ENCODE peak calls at places on chromosomes 2 and 18, in eight cellular contexts. One of them, this sample, is unnamed.

GRCh38 chr2:213846856-213847255 is 562.6 kb downstream of the SPAG16 start:
- DNase-seq in fibroblast of mammary gland: peak; percentile 22
- DNase-seq in SW480: no peak
- DNase-seq in M059J: peak; percentile 42
- DNase-seq in RCC 7860: no peak
- DNase-seq in NCI-H2081: no peak
- DNase-seq in stomach: no peak
- DNase-seq in stimulated activated CD4-positive, alpha-beta T cell treated with anti-CD3 and anti-CD28 coated beads, Interleukin-1b, Interleukin-23, amount 100 ng/mL, for 24 hours: no peak
- DNase-seq in this sample: no peak

GRCh38 chr2:28399289-28399688 is 6.6 kb downstream of the FOSL2 start:
- DNase-seq in fibroblast of mammary gland: no peak
- DNase-seq in SW480: no peak
- DNase-seq in M059J: no peak
- DNase-seq in RCC 7860: no peak
- DNase-seq in NCI-H2081: no peak
- DNase-seq in stomach: no peak
- DNase-seq in stimulated activated CD4-positive, alpha-beta T cell treated with anti-CD3 and anti-CD28 coated beads, Interleukin-1b, Interleukin-23, amount 100 ng/mL, for 24 hours: no peak
- DNase-seq in this sample: no peak

GRCh38 chr2:237438082-237438925 is 24.3 kb upstream of the COL6A3 start:
- DNase-seq in fibroblast of mammary gland: no peak
- DNase-seq in SW480: peak; percentile 82
- DNase-seq in M059J: peak; percentile 30
- DNase-seq in RCC 7860: no peak
- DNase-seq in NCI-H2081: no peak
- DNase-seq in stomach: peak; percentile 79
- DNase-seq in stimulated activated CD4-positive, alpha-beta T cell treated with anti-CD3 and anti-CD28 coated beads, Interleukin-1b, Interleukin-23, amount 100 ng/mL, for 24 hours: no peak
- DNase-seq in this sample: no peak

GRCh38 chr2:62529758-62530157 is 23.8 kb upstream of the TMEM17 start:
- DNase-seq in fibroblast of mammary gland: no peak
- DNase-seq in SW480: no peak
- DNase-seq in M059J: no peak
- DNase-seq in RCC 7860: peak; percentile 2
- DNase-seq in NCI-H2081: peak; percentile 72
- DNase-seq in stomach: no peak
- DNase-seq in stimulated activated CD4-positive, alpha-beta T cell treated with anti-CD3 and anti-CD28 coated beads, Interleukin-1b, Interleukin-23, amount 100 ng/mL, for 24 hours: no peak
- DNase-seq in this sample: no peak

GRCh38 chr18:21391074-21391673 is 149.1 kb downstream of the GREB1L start:
- DNase-seq in fibroblast of mammary gland: peak; percentile 84
- DNase-seq in SW480: peak; percentile 82
- DNase-seq in M059J: peak; percentile 95
- DNase-seq in RCC 7860: peak; percentile 35
- DNase-seq in NCI-H2081: peak; percentile 93
- DNase-seq in stomach: no peak
- DNase-seq in stimulated activated CD4-positive, alpha-beta T cell treated with anti-CD3 and anti-CD28 coated beads, Interleukin-1b, Interleukin-23, amount 100 ng/mL, for 24 hours: no peak
- DNase-seq in this sample: no peak

GRCh38 chr2:231717281-231718180 is 9.2 kb downstream of the PTMA start:
- DNase-seq in fibroblast of mammary gland: peak; percentile 94
- DNase-seq in SW480: no peak
- DNase-seq in M059J: peak; percentile 78
- DNase-seq in RCC 7860: peak; percentile 63
- DNase-seq in NCI-H2081: no peak
- DNase-seq in stomach: no peak
- DNase-seq in stimulated activated CD4-positive, alpha-beta T cell treated with anti-CD3 and anti-CD28 coated beads, Interleukin-1b, Interleukin-23, amount 100 ng/mL, for 24 hours: no peak
- DNase-seq in this sample: no peak

GRCh38 chr2:158997037-158997785 is 28.8 kb downstream of the TANC1 start:
- DNase-seq in fibroblast of mammary gland: no peak
- DNase-seq in SW480: no peak
- DNase-seq in M059J: no peak
- DNase-seq in RCC 7860: no peak
- DNase-seq in NCI-H2081: no peak
- DNase-seq in stomach: no peak
- DNase-seq in stimulated activated CD4-positive, alpha-beta T cell treated with anti-CD3 and anti-CD28 coated beads, Interleukin-1b, Interleukin-23, amount 100 ng/mL, for 24 hours: no peak
- DNase-seq in this sample: no peak

GRCh38 chr2:123157016-123157415 is 868.1 kb upstream of the CNTNAP5 start:
- DNase-seq in fibroblast of mammary gland: no peak
- DNase-seq in SW480: no peak
- DNase-seq in M059J: no peak
- DNase-seq in RCC 7860: no peak
- DNase-seq in NCI-H2081: peak; percentile 4
- DNase-seq in stomach: no peak
- DNase-seq in stimulated activated CD4-positive, alpha-beta T cell treated with anti-CD3 and anti-CD28 coated beads, Interleukin-1b, Interleukin-23, amount 100 ng/mL, for 24 hours: no peak
- DNase-seq in this sample: no peak

GRCh38 chr18:34738173-34738894 is 28.2 kb downstream of the DTNA start:
- DNase-seq in fibroblast of mammary gland: no peak
- DNase-seq in SW480: peak; percentile 1
- DNase-seq in M059J: peak; percentile 26
- DNase-seq in RCC 7860: peak; percentile 19
- DNase-seq in NCI-H2081: peak; percentile 28
- DNase-seq in stomach: no peak
- DNase-seq in stimulated activated CD4-positive, alpha-beta T cell treated with anti-CD3 and anti-CD28 coated beads, Interleukin-1b, Interleukin-23, amount 100 ng/mL, for 24 hours: no peak
- DNase-seq in this sample: no peak

GRCh38 chr2:36781907-36782635 is 85.6 kb downstream of the VIT start:
- DNase-seq in fibroblast of mammary gland: peak; percentile 9
- DNase-seq in SW480: no peak
- DNase-seq in M059J: no peak
- DNase-seq in RCC 7860: no peak
- DNase-seq in NCI-H2081: no peak
- DNase-seq in stomach: no peak
- DNase-seq in stimulated activated CD4-positive, alpha-beta T cell treated with anti-CD3 and anti-CD28 coated beads, Interleukin-1b, Interleukin-23, amount 100 ng/mL, for 24 hours: no peak
- DNase-seq in this sample: no peak

GRCh38 chr2:30666307-30666874 is 140.9 kb downstream of the CAPN13 start:
- DNase-seq in fibroblast of mammary gland: peak; percentile 99
- DNase-seq in SW480: peak; percentile 72
- DNase-seq in M059J: peak; percentile 98
- DNase-seq in RCC 7860: peak; percentile 94
- DNase-seq in NCI-H2081: peak; percentile 76
- DNase-seq in stomach: no peak
- DNase-seq in stimulated activated CD4-positive, alpha-beta T cell treated with anti-CD3 and anti-CD28 coated beads, Interleukin-1b, Interleukin-23, amount 100 ng/mL, for 24 hours: no peak
- DNase-seq in this sample: no peak